ENCODE peak calls at places on chromosomes 5 and 9, in nine cellular contexts. X is HEK293T; D is NCI-H1694 treated with DMSO at 0.1 percent for 48 hours; A is stimulated activated CD4-positive, alpha-beta T cell treated with anti-CD3 and anti-CD28 coated beads, TNF-alpha, amount 100 ng/mL, for 24 hours; Y is NCI-H2081; F is Calu3; I is globus pallidus; J is iPS-NIHi11; O is left ventricle myocardium inferior. E is an unnamed sample.

GRCh38 chr5:176317534-176318374 is 43.8 kb downstream of the KIAA1191 start:
- DNase-seq in J (no peak), Y (no peak), X (no peak), I (no peak), D (no peak), O (no peak), A (no peak), F (no peak), E (no peak)

GRCh38 chr9:113876806-113877236 is 712 bp downstream of the ZNF618 start:
- DNase-seq in F (no peak), D (peak; percentile 36), A (no peak), Y (peak; percentile 35), O (no peak), J (no peak), I (peak; percentile 20), X (no peak), E (no peak)

GRCh38 chr9:18361621-18362020 is 112.3 kb upstream of the ADAMTSL1 start:
- DNase-seq in J (no peak), A (no peak), X (no peak), I (no peak), D (no peak), F (no peak), O (no peak), Y (no peak), E (no peak)

GRCh38 chr9:82512724-82513123 is 524.2 kb downstream of the SPATA31D1 start:
- DNase-seq in O (no peak), I (no peak), D (no peak), J (no peak), F (no peak), Y (no peak), X (no peak), A (no peak), E (no peak)

GRCh38 chr5:142860291-142860690 is 90.1 kb downstream of the ARHGAP26 start:
- DNase-seq in X (no peak), D (no peak), Y (no peak), I (peak; percentile 54), F (no peak), O (no peak), J (no peak), A (no peak), E (no peak)

GRCh38 chr5:167634432-167634831 is 657.0 kb upstream of the WWC1 start:
- DNase-seq in X (no peak), D (no peak), A (no peak), Y (no peak), I (no peak), F (no peak), J (no peak), O (no peak), E (no peak)

GRCh38 chr5:69454460-69455249 is 37.9 kb upstream of the OCLN start:
- DNase-seq in D (no peak), J (no peak), A (no peak), I (no peak), Y (no peak), X (no peak), F (no peak), O (no peak), E (peak; percentile 58)

GRCh38 chr5:110625376-110625999 is 101.0 kb downstream of the TMEM232 start:
- DNase-seq in I (peak; percentile 23), A (no peak), Y (peak; percentile 30), O (no peak), F (no peak), D (peak; percentile 60), J (no peak), X (no peak), E (no peak)

GRCh38 chr5:103908327-103909099 is 345.9 kb upstream of the NUDT12 start:
- DNase-seq in D (no peak), I (no peak), O (no peak), F (no peak), Y (no peak), A (no peak), X (peak; percentile 33), J (no peak), E (no peak)

GRCh38 chr9:72313507-72313906 is 51.5 kb downstream of the ZFAND5 start:
- DNase-seq in X (no peak), O (no peak), D (no peak), Y (no peak), I (no peak), F (no peak), A (no peak), J (no peak), E (no peak)

GRCh38 chr9:99356512-99356971 is 134.5 kb downstream of the SEC61B start:
- DNase-seq in J (no peak), F (no peak), I (peak; percentile 61), X (no peak), D (no peak), O (peak; percentile 72), A (no peak), Y (no peak), E (peak; percentile 97)